ENCODE peak calls at places on chromosomes 2 and 18, in ten cellular contexts. T is suprapubic skin, M is right lobe of liver, Y is HCT116, U is NB4, S is tibial nerve, L is thyroid gland, Z is transverse colon, I is lower leg skin, B is body of pancreas. D is an unnamed sample.

GRCh38 chr18:27887711-27888495 is 289.0 kb downstream of the CDH2 start:
- DNase-seq in T (no peak), M (no peak), Y (no peak), U (no peak), S (no peak), L (no peak), Z (no peak), I (no peak), B (no peak), D (no peak)

GRCh38 chr2:55109219-55109891 is 59.1 kb upstream of the RTN4 start:
- DNase-seq in T (no peak), M (no peak), Y (no peak), U (peak), S (no peak), L (no peak), Z (peak), I (no peak), B (no peak), D (no peak)

GRCh38 chr2:238921259-238921658 is 73.4 kb downstream of the TWIST2 start:
- DNase-seq in T (peak), M (no peak), Y (no peak), U (no peak), S (no peak), L (no peak), Z (no peak), I (no peak), B (no peak), D (no peak)

GRCh38 chr2:27685577-27685976 is 21.9 kb downstream of the SLC4A1AP start:
- DNase-seq in T (no peak), M (no peak), Y (no peak), U (no peak), S (no peak), L (no peak), Z (no peak), I (no peak), B (no peak), D (no peak)

GRCh38 chr2:157193461-157193860 is 64.0 kb upstream of the GALNT5 start:
- DNase-seq in T (no peak), M (no peak), Y (no peak), U (no peak), S (no peak), L (no peak), Z (no peak), I (no peak), B (no peak), D (no peak)

GRCh38 chr2:1219901-1220691 is 193.2 kb upstream of the TPO start:
- DNase-seq in T (no peak), M (no peak), Y (no peak), U (peak), S (no peak), L (no peak), Z (no peak), I (no peak), B (no peak), D (no peak)

GRCh38 chr2:189952536-189953109 is 109.9 kb downstream of the MSTN start:
- DNase-seq in T (no peak), M (no peak), Y (no peak), U (no peak), S (no peak), L (no peak), Z (no peak), I (no peak), B (no peak), D (no peak)

GRCh38 chr2:1488851-1489250 is 75.6 kb downstream of the TPO start:
- DNase-seq in T (no peak), M (no peak), Y (no peak), U (no peak), S (no peak), L (no peak), Z (no peak), I (no peak), B (no peak), D (no peak)

GRCh38 chr18:48997985-48998831 is 47.4 kb upstream of the SMAD7 start:
- DNase-seq in T (peak), M (no peak), Y (peak), U (peak), S (no peak), L (peak), Z (no peak), I (peak), B (peak), D (peak)

GRCh38 chr2:219476605-219477578 is 21.8 kb upstream of the GMPPA start:
- DNase-seq in T (no peak), M (no peak), Y (no peak), U (peak), S (no peak), L (no peak), Z (no peak), I (no peak), B (no peak), D (peak)

GRCh38 chr18:36809590-36810381 is 19.0 kb downstream of the TPGS2 start:
- DNase-seq in T (no peak), M (no peak), Y (peak), U (peak), S (no peak), L (peak), Z (peak), I (peak), B (peak), D (peak)

GRCh38 chr2:224442092-224442999 is 40.4 kb upstream of the FAM124B start:
- DNase-seq in T (no peak), M (peak), Y (no peak), U (no peak), S (no peak), L (peak), Z (peak), I (no peak), B (peak), D (no peak)

GRCh38 chr2:188042412-188042811 is 249.3 kb upstream of the GULP1 start:
- DNase-seq in T (no peak), M (no peak), Y (no peak), U (no peak), S (no peak), L (no peak), Z (no peak), I (no peak), B (no peak), D (no peak)

GRCh38 chr18:54149078-54149697 is 75.3 kb downstream of the MBD2 start:
- DNase-seq in T (no peak), M (no peak), Y (peak), U (peak), S (no peak), L (peak), Z (no peak), I (peak), B (no peak), D (no peak)

GRCh38 chr18:30352551-30353168 is 689.9 kb downstream of the DSC3 start:
- DNase-seq in T (no peak), M (no peak), Y (no peak), U (no peak), S (no peak), L (no peak), Z (no peak), I (no peak), B (no peak), D (no peak)

GRCh38 chr2:28454016-28454930 is 41.6 kb upstream of the PLB1 start:
- DNase-seq in T (no peak), M (no peak), Y (no peak), U (no peak), S (no peak), L (peak), Z (no peak), I (peak), B (no peak), D (no peak)

GRCh38 chr2:241558532-241559488 is at the start of gene BOK:
- DNase-seq in T (peak), M (peak), Y (peak), U (no peak), S (no peak), L (peak), Z (peak), I (no peak), B (peak), D (peak)

GRCh38 chr18:39647627-39648502 is 2082.3 kb upstream of the CELF4 start:
- DNase-seq in T (no peak), M (no peak), Y (peak), U (no peak), S (no peak), L (peak), Z (no peak), I (no peak), B (no peak), D (no peak)

GRCh38 chr2:229220254-229220653 is 50.8 kb downstream of the PID1 start:
- DNase-seq in T (no peak), M (no peak), Y (no peak), U (no peak), S (no peak), L (no peak), Z (no peak), I (no peak), B (no peak), D (no peak)

GRCh38 chr2:239233576-239233975 is 167.2 kb downstream of the HDAC4 start:
- DNase-seq in T (no peak), M (no peak), Y (no peak), U (no peak), S (no peak), L (no peak), Z (no peak), I (no peak), B (no peak), D (no peak)

GRCh38 chr2:215728504-215729065 is 284.8 kb downstream of the MREG start:
- DNase-seq in T (no peak), M (no peak), Y (no peak), U (peak), S (peak), L (no peak), Z (no peak), I (peak), B (no peak), D (no peak)

GRCh38 chr2:55419236-55419513 is 481 bp downstream of the CCDC88A start:
- DNase-seq in T (no peak), M (no peak), Y (no peak), U (no peak), S (peak), L (peak), Z (peak), I (peak), B (no peak), D (no peak)

GRCh38 chr2:75920721-75921551 is 210.2 kb upstream of the GCFC2 start:
- DNase-seq in T (no peak), M (no peak), Y (no peak), U (no peak), S (no peak), L (peak), Z (no peak), I (no peak), B (no peak), D (no peak)

GRCh38 chr2:128786800-128787478 is 468.3 kb upstream of the HS6ST1 start:
- DNase-seq in T (no peak), M (no peak), Y (no peak), U (no peak), S (no peak), L (no peak), Z (no peak), I (peak), B (no peak), D (no peak)

GRCh38 chr2:223811757-223812156 is 25.6 kb downstream of the AP1S3 start:
- DNase-seq in T (no peak), M (no peak), Y (no peak), U (no peak), S (no peak), L (no peak), Z (no peak), I (no peak), B (no peak), D (no peak)

GRCh38 chr2:148545387-148546256 is 98.9 kb upstream of the EPC2 start:
- DNase-seq in T (no peak), M (peak), Y (no peak), U (peak), S (no peak), L (no peak), Z (no peak), I (no peak), B (no peak), D (no peak)

GRCh38 chr2:3185256-3185655 is 192.4 kb downstream of the EIPR1 start:
- DNase-seq in T (no peak), M (no peak), Y (no peak), U (no peak), S (no peak), L (no peak), Z (no peak), I (no peak), B (no peak), D (no peak)

GRCh38 chr2:238690673-238690965 is 157.3 kb upstream of the TWIST2 start:
- DNase-seq in T (no peak), M (no peak), Y (no peak), U (no peak), S (no peak), L (no peak), Z (no peak), I (no peak), B (no peak), D (no peak)

GRCh38 chr2:25546852-25547251 is 126.5 kb downstream of the DTNB start:
- DNase-seq in T (no peak), M (no peak), Y (no peak), U (no peak), S (no peak), L (no peak), Z (no peak), I (no peak), B (no peak), D (no peak)

GRCh38 chr2:124039032-124039431 is 13.9 kb downstream of the CNTNAP5 start:
- DNase-seq in T (no peak), M (no peak), Y (no peak), U (no peak), S (no peak), L (no peak), Z (no peak), I (no peak), B (no peak), D (no peak)

GRCh38 chr18:48917579-48918101 is 33.1 kb downstream of the SMAD7 start:
- DNase-seq in T (no peak), M (peak), Y (no peak), U (peak), S (no peak), L (no peak), Z (no peak), I (no peak), B (no peak), D (no peak)

DNA sequence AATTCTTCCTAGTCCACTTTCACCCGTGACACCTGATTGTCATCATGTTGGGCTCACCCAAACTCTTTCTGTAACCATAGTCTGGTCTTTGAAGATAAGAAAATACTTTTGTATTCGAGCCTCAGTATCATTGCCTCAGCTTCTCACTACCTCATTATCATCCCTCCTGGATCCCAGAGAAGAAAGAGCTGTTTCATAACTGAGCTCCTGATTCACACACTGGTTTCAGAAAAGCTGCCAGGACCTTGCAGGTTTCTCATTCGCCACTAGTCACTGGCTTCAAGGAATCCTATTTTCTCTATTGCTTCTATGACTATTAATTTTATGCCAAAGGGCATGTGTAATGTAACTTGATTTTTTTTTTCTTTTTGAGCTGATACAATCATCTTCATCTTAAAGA is 2.9 kb upstream of the CRIM1 start:
- DNase-seq in T (no peak), M (no peak), Y (no peak), U (no peak), S (no peak), L (no peak), Z (no peak), I (no peak), B (no peak), D (no peak)
- H3K4me3 ChIP-seq in T (no peak), M (no peak), Y (no peak), U (no peak), S (no peak), L (no peak), Z (no peak), I (no peak), B (no peak), D (no peak)

GRCh38 chr2:113754160-113754559 is 2.3 kb downstream of the SLC35F5 start:
- DNase-seq in T (no peak), M (no peak), Y (no peak), U (no peak), S (no peak), L (no peak), Z (no peak), I (no peak), B (no peak), D (no peak)

GRCh38 chr2:113755690-113756063 is 765 bp downstream of the SLC35F5 start:
- DNase-seq in T (no peak), M (no peak), Y (no peak), U (peak), S (peak), L (peak), Z (peak), I (no peak), B (no peak), D (no peak)

GRCh38 chr2:113754989-113755689 is 1.3 kb downstream of the SLC35F5 start:
- DNase-seq in T (no peak), M (no peak), Y (no peak), U (peak), S (no peak), L (peak), Z (no peak), I (no peak), B (no peak), D (no peak)

GRCh38 chr2:113757059-113757657 is 716 bp upstream of the SLC35F5 start:
- DNase-seq in T (no peak), M (no peak), Y (no peak), U (no peak), S (no peak), L (no peak), Z (peak), I (no peak), B (peak), D (no peak)

DNA sequence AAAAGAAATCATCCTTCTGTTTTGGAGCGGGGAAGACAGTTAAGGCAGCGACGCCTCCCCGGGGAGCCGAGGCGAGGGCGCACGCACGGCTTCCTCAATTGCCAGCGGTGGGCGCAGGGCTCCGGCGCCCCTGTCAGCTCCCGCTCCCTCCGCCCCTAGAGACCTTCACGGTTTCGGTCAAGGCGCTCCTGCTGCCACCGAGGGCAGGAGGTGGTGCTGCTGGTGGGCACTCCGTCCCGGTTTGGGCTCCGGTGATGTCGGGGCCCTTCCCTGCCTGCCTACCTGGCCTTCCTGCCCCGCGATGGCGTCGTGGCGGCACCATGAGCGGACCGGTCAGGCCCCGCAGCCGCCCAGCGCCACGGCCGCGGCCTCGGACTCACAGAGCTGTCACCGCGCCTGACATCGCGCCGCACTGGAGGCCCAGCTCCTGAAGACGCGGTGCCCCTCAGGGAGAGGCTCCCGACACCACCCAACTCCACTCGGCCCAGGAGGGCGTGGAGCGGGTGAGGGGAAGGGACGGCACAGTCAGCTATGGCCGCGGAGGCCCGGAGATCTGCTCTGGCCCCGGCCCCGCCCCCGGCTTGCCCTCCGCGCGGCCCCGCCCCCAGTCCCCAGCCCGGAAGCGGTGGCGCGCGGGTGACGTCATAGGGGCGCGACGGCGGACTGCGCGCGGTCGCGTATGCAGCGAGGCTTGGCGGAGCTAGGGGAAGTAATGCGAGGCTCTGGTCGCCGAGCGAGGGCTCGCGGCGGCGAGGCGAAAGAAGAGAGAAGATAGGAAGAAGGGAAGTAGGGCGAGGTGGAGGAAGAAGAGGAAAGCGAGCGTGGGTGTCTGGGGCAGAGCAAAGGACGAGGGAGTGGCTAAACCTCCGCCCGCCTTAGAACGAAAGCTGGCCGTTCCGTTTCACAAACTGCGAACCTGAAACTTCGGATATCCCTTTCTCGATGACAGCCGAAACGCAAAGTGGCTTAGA is at the start of gene SLC35F5:
- DNase-seq in T (peak), M (peak), Y (peak), U (peak), S (peak), L (peak), Z (peak), I (peak), B (peak), D (peak)
- TF ChIP-seq POLR2A in T (peak), M (peak), Y (peak), U (peak), S (peak), L (no peak), Z (peak), I (peak), B (peak), D (peak)

GRCh38 chr18:9846162-9846915 is 39.4 kb upstream of the TXNDC2 start:
- DNase-seq in T (no peak), M (no peak), Y (no peak), U (no peak), S (no peak), L (no peak), Z (no peak), I (no peak), B (no peak), D (no peak)
- H3K4me3 ChIP-seq in T (peak), M (no peak), Y (no peak), U (no peak), S (no peak), L (no peak), Z (no peak), I (no peak), B (no peak), D (no peak)

GRCh38 chr2:196233033-196233807 is 61.8 kb upstream of the STK17B start:
- DNase-seq in T (peak), M (no peak), Y (peak), U (peak), S (peak), L (no peak), Z (peak), I (peak), B (peak), D (no peak)

GRCh38 chr2:196230460-196230859 is 59.1 kb upstream of the STK17B start:
- DNase-seq in T (no peak), M (no peak), Y (no peak), U (no peak), S (no peak), L (no peak), Z (no peak), I (no peak), B (no peak), D (no peak)

GRCh38 chr2:196229013-196229412 is 57.6 kb upstream of the STK17B start:
- DNase-seq in T (no peak), M (no peak), Y (no peak), U (no peak), S (no peak), L (no peak), Z (no peak), I (no peak), B (no peak), D (no peak)

GRCh38 chr2:196226058-196226747 is 54.8 kb upstream of the STK17B start:
- DNase-seq in T (no peak), M (no peak), Y (no peak), U (no peak), S (no peak), L (no peak), Z (no peak), I (no peak), B (no peak), D (no peak)

DNA sequence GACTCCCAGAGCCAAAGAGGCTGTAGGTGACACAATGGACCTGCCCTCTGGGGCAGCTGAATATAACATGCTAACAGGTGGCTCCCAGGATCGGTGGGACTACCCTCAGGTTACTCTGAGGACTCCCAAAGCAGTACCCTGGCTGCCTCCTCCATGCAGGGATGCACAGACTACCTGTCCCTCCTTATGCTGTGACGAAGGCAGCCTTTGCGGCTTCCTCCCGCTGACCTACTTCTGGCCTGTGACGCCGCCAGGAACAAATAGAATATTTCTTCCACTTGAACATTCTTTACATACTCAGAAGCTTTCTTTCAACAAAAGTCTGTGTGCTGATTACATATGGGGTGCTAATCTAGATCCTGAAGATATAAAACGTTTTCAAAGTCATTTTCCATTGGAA is 58.7 kb upstream of the STK17B start:
- DNase-seq in T (no peak), M (no peak), Y (no peak), U (no peak), S (no peak), L (no peak), Z (peak), I (no peak), B (no peak), D (no peak)
- TF ChIP-seq POLR2A in T (no peak), M (no peak), Y (no peak), U (no peak), S (no peak), L (no peak), Z (peak), I (no peak), B (no peak), D (no peak)